ENCODE peak calls at places on chromosomes 12 and 14, in four cellular contexts. One of them, this sample, is unnamed.

GRCh38 chr12:130160711-130161231 is 1.5 kb upstream of the FZD10 start:
- DNase-seq in GM23338: no peak
- DNase-seq in lung: no peak
- DNase-seq in AG10803: no peak
- DNase-seq in this sample: no peak

GRCh38 chr14:69093551-69094421 is 59.1 kb downstream of the DCAF5 start:
- DNase-seq in GM23338: peak
- DNase-seq in lung: no peak
- DNase-seq in AG10803: peak
- DNase-seq in this sample: no peak

GRCh38 chr12:113207621-113208040 is 13.6 kb upstream of the TPCN1 start:
- DNase-seq in GM23338: no peak
- DNase-seq in lung: no peak
- DNase-seq in AG10803: no peak
- DNase-seq in this sample: no peak

GRCh38 chr12:121509339-121509738 is 71.5 kb downstream of the KDM2B start:
- DNase-seq in GM23338: no peak
- DNase-seq in lung: no peak
- DNase-seq in AG10803: no peak
- DNase-seq in this sample: no peak

GRCh38 chr12:29164477-29165163 is 15.5 kb downstream of the FAR2 start:
- DNase-seq in GM23338: no peak
- DNase-seq in lung: no peak
- DNase-seq in AG10803: peak
- DNase-seq in this sample: peak

GRCh38 chr14:73619524-73619923 is 7.2 kb downstream of the ACOT6 start:
- DNase-seq in GM23338: no peak
- DNase-seq in lung: no peak
- DNase-seq in AG10803: no peak
- DNase-seq in this sample: no peak

GRCh38 chr14:87430810-87431209 is 562.2 kb downstream of the GALC start:
- DNase-seq in GM23338: no peak
- DNase-seq in lung: no peak
- DNase-seq in AG10803: peak
- DNase-seq in this sample: no peak

GRCh38 chr14:76644875-76645518 is 116.3 kb upstream of the VASH1 start:
- DNase-seq in GM23338: peak
- DNase-seq in lung: no peak
- DNase-seq in AG10803: peak
- DNase-seq in this sample: peak

GRCh38 chr14:73786942-73787759 is 64.5 kb upstream of the PTGR2 start:
- DNase-seq in GM23338: peak
- DNase-seq in lung: peak
- DNase-seq in AG10803: no peak
- DNase-seq in this sample: peak

GRCh38 chr14:70709726-70710382 is 68.1 kb downstream of the TTC9 start:
- DNase-seq in GM23338: peak
- DNase-seq in lung: peak
- DNase-seq in AG10803: no peak
- DNase-seq in this sample: no peak

GRCh38 chr14:87186745-87187144 is 806.2 kb downstream of the GALC start:
- DNase-seq in GM23338: peak
- DNase-seq in lung: no peak
- DNase-seq in AG10803: no peak
- DNase-seq in this sample: no peak

GRCh38 chr14:50569714-50570274 is 9.8 kb downstream of the ATL1 start:
- DNase-seq in GM23338: no peak
- DNase-seq in lung: no peak
- DNase-seq in AG10803: no peak
- DNase-seq in this sample: no peak

GRCh38 chr12:14994610-14995009 is 21.8 kb downstream of the PDE6H start:
- DNase-seq in GM23338: no peak
- DNase-seq in lung: no peak
- DNase-seq in AG10803: no peak
- DNase-seq in this sample: no peak

DNA sequence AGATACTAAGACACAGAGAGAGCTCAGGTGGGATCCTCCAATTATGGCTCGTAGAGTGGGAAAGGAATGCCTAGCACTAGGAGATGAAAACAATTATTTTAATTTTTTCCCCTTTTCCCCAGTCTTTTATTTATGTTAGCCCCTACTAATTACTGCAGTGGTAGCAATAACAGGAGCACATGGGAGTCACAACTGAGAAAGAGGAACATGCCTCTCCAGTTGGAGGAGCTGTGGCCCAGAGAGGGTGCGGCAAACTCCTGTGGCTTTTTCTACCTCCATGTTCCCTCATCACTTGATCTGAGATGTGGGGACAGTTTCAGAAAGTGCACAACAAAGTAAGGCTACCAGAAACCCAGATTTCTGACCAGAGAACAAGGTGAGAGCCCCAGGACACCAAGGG is 25.9 kb upstream of the POC1B start:
- DNase-seq in GM23338: no peak
- DNase-seq in lung: no peak
- DNase-seq in AG10803: no peak
- DNase-seq in this sample: no peak
- TF ChIP-seq CTCF in GM23338: peak
- TF ChIP-seq CTCF in lung: no peak
- TF ChIP-seq CTCF in AG10803: no peak
- TF ChIP-seq CTCF in this sample: no peak

DNA sequence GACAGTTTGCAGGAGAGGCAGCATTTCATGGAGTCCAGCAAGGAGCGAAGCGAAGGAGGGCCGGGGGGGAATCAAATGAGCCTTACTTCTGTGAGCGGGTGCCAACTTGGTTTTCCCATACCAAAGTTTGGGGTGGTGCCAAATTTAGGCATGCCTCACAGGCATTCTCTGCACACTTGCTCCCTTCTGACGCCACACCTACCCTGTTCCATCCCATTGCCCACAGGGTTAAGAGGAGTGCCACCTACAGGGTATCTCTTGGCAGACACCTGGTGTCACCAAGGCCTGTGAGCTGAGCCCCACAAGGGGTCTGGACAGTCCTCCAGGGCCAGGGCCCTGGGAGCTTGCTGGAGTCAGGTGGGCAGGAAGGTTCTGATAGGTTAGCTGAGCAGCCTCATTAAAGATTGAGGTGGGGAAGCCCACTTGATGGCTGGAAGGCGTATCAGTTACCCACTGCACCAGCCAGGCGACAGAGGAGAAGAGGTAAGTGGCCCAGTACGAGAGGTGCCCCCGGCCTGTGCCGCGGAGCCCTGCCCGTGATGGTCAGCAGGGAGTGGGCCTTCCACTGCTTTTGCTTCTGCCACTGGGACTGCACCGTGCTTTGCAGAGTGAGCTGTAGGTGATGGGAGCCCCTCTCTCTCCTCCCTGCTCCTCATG is 45.2 kb downstream of the DEGS2 start:
- DNase-seq in GM23338: no peak
- DNase-seq in lung: no peak
- DNase-seq in AG10803: no peak
- DNase-seq in this sample: no peak
- TF ChIP-seq CTCF in GM23338: no peak
- TF ChIP-seq CTCF in lung: no peak
- TF ChIP-seq CTCF in AG10803: no peak
- TF ChIP-seq CTCF in this sample: no peak

GRCh38 chr12:102480401-102480800 is at the start of gene IGF1:
- DNase-seq in GM23338: peak
- DNase-seq in lung: no peak
- DNase-seq in AG10803: peak
- DNase-seq in this sample: no peak
- TF ChIP-seq CTCF in GM23338: peak
- TF ChIP-seq CTCF in lung: no peak
- TF ChIP-seq CTCF in AG10803: peak
- TF ChIP-seq CTCF in this sample: peak

DNA sequence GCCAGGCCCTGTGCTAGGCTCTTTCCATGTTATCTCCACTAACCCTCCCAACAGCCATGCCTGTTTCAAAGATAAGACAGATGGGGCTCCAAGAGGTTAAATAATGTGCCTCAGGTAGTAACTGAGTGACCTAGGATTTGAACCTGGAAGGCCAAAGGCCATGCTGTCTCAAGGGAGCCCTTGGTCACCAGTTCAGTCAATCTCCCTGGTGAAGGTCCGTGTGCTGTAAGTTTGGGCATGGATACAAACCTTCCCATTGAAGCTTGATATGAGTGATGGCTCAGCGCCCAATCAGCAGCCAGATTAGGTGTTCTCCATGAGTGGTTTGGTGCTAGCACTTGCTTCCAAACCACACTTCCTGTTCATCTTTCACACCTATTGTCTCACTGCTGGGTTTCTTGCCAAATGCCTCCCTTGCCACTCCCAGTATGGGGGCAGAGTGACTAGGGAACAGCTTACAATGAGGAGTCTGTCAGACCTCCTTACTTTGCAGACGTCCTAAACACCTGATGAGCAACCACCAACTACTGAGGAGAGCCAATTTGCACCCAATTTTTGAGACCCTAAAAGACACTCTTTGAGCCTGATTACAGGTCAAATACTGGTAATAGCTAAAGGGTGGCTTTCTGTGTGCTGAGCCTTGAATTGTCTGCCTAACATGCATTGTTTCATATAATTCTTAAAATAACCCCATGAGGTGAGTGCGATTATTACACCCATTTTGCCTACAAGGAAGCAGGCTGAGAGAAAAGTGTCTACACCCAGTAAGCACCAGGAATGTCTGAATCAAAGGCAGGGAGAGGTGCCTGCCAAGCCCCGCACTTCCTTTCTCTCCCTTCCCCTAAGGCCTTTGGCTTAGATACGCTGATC is 48.5 kb upstream of the FOS start:
- DNase-seq in GM23338: peak
- DNase-seq in lung: no peak
- DNase-seq in AG10803: peak
- DNase-seq in this sample: no peak
- TF ChIP-seq CTCF in GM23338: no peak
- TF ChIP-seq CTCF in lung: no peak
- TF ChIP-seq CTCF in AG10803: no peak
- TF ChIP-seq CTCF in this sample: no peak

GRCh38 chr12:4645023-4645422 is 3.8 kb downstream of the AKAP3 start:
- DNase-seq in GM23338: peak
- DNase-seq in lung: no peak
- DNase-seq in AG10803: no peak
- DNase-seq in this sample: no peak
- TF ChIP-seq CTCF in GM23338: no peak
- TF ChIP-seq CTCF in lung: no peak
- TF ChIP-seq CTCF in AG10803: no peak
- TF ChIP-seq CTCF in this sample: no peak

This sample was measured in GM13977.